ENCODE peak calls at places on chromosomes 13 and 19, in six cellular contexts. X, N, I, H, R and K are unnamed samples.

GRCh38 chr19:46350758-46351159 is 3.9 kb downstream of the PPP5C start:
- DNase-seq in H (no peak), X (peak; percentile 50), N (peak; percentile 80), R (no peak), I (no peak), K (no peak)

GRCh38 chr13:48038763-48039162 is 1.2 kb downstream of the NUDT15 start:
- DNase-seq in H (no peak), X (no peak), N (peak; percentile 31), R (no peak), I (no peak), K (no peak)

GRCh38 chr13:100658363-100658762 is 16.2 kb downstream of the TMTC4 start:
- DNase-seq in H (no peak), I (no peak), R (no peak), X (no peak), N (peak; percentile 25), K (no peak)

GRCh38 chr13:65595881-65596280 is 1634.3 kb downstream of the PCDH9 start:
- DNase-seq in H (no peak), R (peak; percentile 44), X (no peak), N (no peak), I (no peak), K (no peak)

GRCh38 chr13:31012285-31013024 is 80.0 kb downstream of the TEX26 start:
- DNase-seq in H (no peak), R (peak; percentile 57), N (no peak), X (no peak), I (no peak), K (no peak)

GRCh38 chr19:39671739-39672363 is 16.1 kb downstream of the LGALS16 start:
- DNase-seq in R (peak; percentile 57), X (no peak), H (no peak), N (peak; percentile 52), I (no peak), K (peak; percentile 22)

GRCh38 chr13:51895906-51896888 is 34.4 kb downstream of the CCDC70 start:
- DNase-seq in N (peak; percentile 79), I (peak; percentile 60), R (peak; percentile 78), H (no peak), X (peak; percentile 58), K (peak; percentile 50)

GRCh38 chr19:58575183-58576041 is 2.3 kb upstream of the MZF1 start:
- DNase-seq in H (peak; percentile 76), N (peak; percentile 93), X (peak; percentile 92), R (peak; percentile 95), I (peak; percentile 94), K (peak; percentile 78)

GRCh38 chr13:24943136-24943535 is 152.8 kb upstream of the PABPC3 start:
- DNase-seq in N (no peak), I (no peak), X (no peak), R (no peak), H (no peak), K (no peak)

GRCh38 chr19:43782689-43783231 is 2.0 kb upstream of the KCNN4 start:
- DNase-seq in X (peak; percentile 80), R (no peak), H (no peak), I (no peak), N (no peak), K (no peak)

GRCh38 chr19:16541526-16542044 is 652 bp downstream of the CHERP start:
- DNase-seq in I (peak; percentile 26), H (no peak), X (no peak), N (no peak), R (peak; percentile 13), K (no peak)

GRCh38 chr19:30061557-30062330 is 119.7 kb downstream of the URI1 start:
- DNase-seq in R (no peak), H (no peak), N (no peak), X (no peak), I (no peak), K (no peak)

GRCh38 chr13:33536639-33537425 is 251.3 kb upstream of the STARD13 start:
- DNase-seq in R (no peak), X (no peak), N (no peak), H (no peak), I (no peak), K (no peak)

GRCh38 chr13:45441633-45442032 is 23.1 kb upstream of the COG3 start:
- DNase-seq in I (no peak), N (peak; percentile 34), H (no peak), X (no peak), R (peak; percentile 25), K (no peak)

GRCh38 chr19:57867868-57868492 is 18.3 kb downstream of the ZNF587 start:
- DNase-seq in N (no peak), H (no peak), X (no peak), R (no peak), I (no peak), K (no peak)

GRCh38 chr13:95898256-95898655 is 154.9 kb downstream of the UGGT2 start:
- DNase-seq in X (no peak), I (no peak), N (no peak), R (no peak), H (no peak), K (no peak)

GRCh38 chr13:21344662-21345176 is 114.4 kb downstream of the ZDHHC20 start:
- DNase-seq in X (no peak), H (no peak), R (no peak), I (no peak), N (peak; percentile 72), K (no peak)

GRCh38 chr19:19619121-19619848 is 798 bp upstream of the PBX4 start:
- DNase-seq in I (no peak), R (no peak), X (no peak), N (no peak), H (no peak), K (no peak)

GRCh38 chr13:70527553-70527952 is 419.3 kb upstream of the KLHL1 start:
- DNase-seq in X (no peak), I (no peak), H (no peak), R (no peak), N (no peak), K (no peak)

GRCh38 chr19:2167896-2168618 is 4.3 kb downstream of the DOT1L start:
- DNase-seq in H (no peak), X (peak; percentile 49), R (peak; percentile 66), I (peak; percentile 83), N (peak; percentile 94), K (no peak)
- TF ChIP-seq CTCF in H (no peak), X (no peak), R (no peak), I (no peak), N (no peak), K (no peak)

GRCh38 chr19:42555317-42555716 is 27.0 kb upstream of the CEACAM1 start:
- DNase-seq in N (peak; percentile 63), R (no peak), I (no peak), H (no peak), X (no peak), K (no peak)

GRCh38 chr19:42554046-42554575 is 25.8 kb upstream of the CEACAM1 start:
- DNase-seq in N (no peak), R (no peak), X (no peak), I (no peak), H (no peak), K (no peak)

GRCh38 chr19:42552086-42553065 is 24.1 kb upstream of the CEACAM1 start:
- DNase-seq in X (no peak), R (no peak), N (no peak), H (no peak), I (no peak), K (no peak)

GRCh38 chr19:42555801-42556200 is 27.5 kb upstream of the CEACAM1 start:
- DNase-seq in H (no peak), N (peak; percentile 39), X (no peak), R (no peak), I (no peak), K (no peak)

GRCh38 chr19:42553292-42554045 is 25.2 kb upstream of the CEACAM1 start:
- DNase-seq in H (no peak), R (peak; percentile 56), I (no peak), X (no peak), N (peak; percentile 68), K (no peak)
- TF ChIP-seq CTCF in H (no peak), R (no peak), I (no peak), X (no peak), N (no peak), K (no peak)

GRCh38 chr19:55172741-55173140 is 6.3 kb upstream of the DNAAF3 start:
- DNase-seq in H (no peak), I (no peak), R (peak; percentile 38), N (no peak), X (no peak), K (no peak)

GRCh38 chr19:55173186-55173716 is 6.8 kb upstream of the DNAAF3 start:
- DNase-seq in R (no peak), N (no peak), I (no peak), X (no peak), H (no peak), K (no peak)

GRCh38 chr19:55175117-55175867 is 4.8 kb downstream of the SYT5 start:
- DNase-seq in I (no peak), R (no peak), N (no peak), H (no peak), X (no peak), K (no peak)

GRCh38 chr19:55174425-55175116 is 5.5 kb downstream of the SYT5 start:
- DNase-seq in R (no peak), H (no peak), N (no peak), X (no peak), I (no peak), K (no peak)

DNA sequence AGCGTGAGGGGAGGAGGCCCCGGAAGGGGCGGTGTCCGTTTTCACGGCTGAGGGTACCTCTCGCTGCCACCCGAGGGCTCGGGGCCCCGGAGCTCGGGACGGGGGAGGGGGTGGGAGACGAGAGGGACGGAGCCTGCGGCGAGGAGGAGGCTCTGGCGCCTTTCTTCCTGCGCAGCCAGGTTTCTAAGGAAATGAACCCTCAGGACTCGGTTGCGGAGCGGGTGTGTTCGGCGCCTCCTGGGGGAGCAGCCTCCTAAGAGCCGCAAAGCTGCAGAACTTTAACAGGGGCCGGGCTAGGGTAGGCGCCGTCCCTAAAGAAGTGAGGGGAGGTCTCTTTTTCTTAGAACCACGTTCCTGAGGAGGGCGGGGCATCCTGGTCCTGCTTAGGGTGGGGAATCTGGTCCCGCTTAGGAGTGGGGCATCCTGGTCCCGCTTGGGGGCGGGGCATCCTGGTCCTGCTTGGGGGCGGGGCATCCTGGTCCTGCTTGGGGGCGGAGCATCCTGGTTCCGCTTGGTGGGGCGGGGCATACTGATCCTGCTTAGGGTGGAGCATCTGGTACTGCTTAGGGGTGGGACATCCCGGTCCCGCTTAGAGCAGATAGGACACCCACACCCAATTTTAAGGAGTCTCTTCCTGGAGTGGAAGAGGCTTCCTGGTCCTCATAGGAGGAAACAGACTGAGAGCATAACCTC is 6.2 kb downstream of the SYT5 start:
- DNase-seq in X (peak; percentile 63), R (peak; percentile 69), H (no peak), I (no peak), N (no peak), K (peak; percentile 52)
- TF ChIP-seq CTCF in X (no peak), R (no peak), H (no peak), I (no peak), N (no peak), K (no peak)

DNA sequence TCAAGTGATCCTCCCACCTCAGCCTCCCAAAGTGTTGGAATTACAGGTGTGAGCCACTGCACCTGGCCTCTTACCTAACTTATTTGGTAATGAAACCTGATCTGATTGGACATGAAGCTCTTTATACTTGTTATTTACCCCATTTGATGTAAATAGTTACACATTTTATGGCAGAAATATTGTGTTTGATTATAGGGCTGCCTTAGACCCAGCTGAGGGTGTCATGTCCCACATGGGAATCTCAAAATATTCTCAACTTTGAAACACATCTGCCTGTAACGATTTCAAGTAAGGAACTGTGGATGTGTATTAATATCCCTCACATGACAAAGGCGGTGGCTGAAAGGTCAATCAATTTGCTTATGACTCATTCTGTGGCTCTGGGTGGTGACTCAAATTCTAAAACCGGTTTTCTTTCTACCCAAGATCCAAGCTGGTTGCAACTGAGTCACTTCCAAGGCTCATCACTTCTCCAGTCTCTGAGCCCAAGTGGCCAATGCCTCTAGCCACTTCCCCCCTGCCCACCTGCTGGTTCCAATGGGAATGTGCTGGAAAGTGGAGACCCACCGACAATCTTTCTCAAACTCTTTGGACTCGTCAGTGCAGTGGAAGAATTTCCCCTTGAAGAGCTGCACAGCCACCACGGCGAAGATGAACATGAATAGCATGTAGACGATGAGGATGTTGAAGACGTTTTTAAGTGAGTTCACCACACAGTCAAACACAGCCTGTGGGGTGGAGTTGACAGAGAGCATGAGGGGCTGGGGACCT is 110.9 kb downstream of the IER2 start:
- DNase-seq in N (peak; percentile 83), R (peak; percentile 60), H (no peak), X (no peak), I (no peak), K (no peak)
- TF ChIP-seq CTCF in N (no peak), R (peak; percentile 15), H (no peak), X (no peak), I (peak; percentile 5), K (peak; percentile 11)